ENCODE peak calls at places on chromosomes 3 and 15, in five cellular contexts. One of them, this sample, is unnamed.

GRCh38 chr3:193016437-193016887 is 98.8 kb upstream of the MB21D2 start:
- DNase-seq in CD8-positive, alpha-beta memory T cell: no peak
- DNase-seq in lung: no peak
- DNase-seq in mammary epithelial cell: peak; percentile 63
- DNase-seq in NCI-H1417 treated with DMSO at 0.1 percent for 48 hours: peak; percentile 36
- DNase-seq in this sample: peak; percentile 57

GRCh38 chr15:34855397-34855796 is 60.0 kb upstream of the ACTC1 start:
- DNase-seq in mammary epithelial cell: peak; percentile 56
- DNase-seq in CD8-positive, alpha-beta memory T cell: no peak
- DNase-seq in NCI-H1417 treated with DMSO at 0.1 percent for 48 hours: no peak
- DNase-seq in lung: no peak
- DNase-seq in this sample: no peak

GRCh38 chr15:60916032-60916673 is 312.9 kb downstream of the RORA start:
- DNase-seq in CD8-positive, alpha-beta memory T cell: no peak
- DNase-seq in NCI-H1417 treated with DMSO at 0.1 percent for 48 hours: no peak
- DNase-seq in lung: no peak
- DNase-seq in mammary epithelial cell: no peak
- DNase-seq in this sample: no peak

GRCh38 chr15:68578960-68579935 is at the start of gene CORO2B:
- DNase-seq in lung: no peak
- DNase-seq in NCI-H1417 treated with DMSO at 0.1 percent for 48 hours: no peak
- DNase-seq in mammary epithelial cell: peak; percentile 19
- DNase-seq in CD8-positive, alpha-beta memory T cell: no peak
- DNase-seq in this sample: no peak

GRCh38 chr15:89378699-89379422 is 44.2 kb upstream of the POLG start:
- DNase-seq in CD8-positive, alpha-beta memory T cell: no peak
- DNase-seq in mammary epithelial cell: no peak
- DNase-seq in lung: no peak
- DNase-seq in NCI-H1417 treated with DMSO at 0.1 percent for 48 hours: no peak
- DNase-seq in this sample: no peak

GRCh38 chr3:52606373-52607085 is 70.1 kb downstream of the UQCC5 start:
- DNase-seq in lung: peak; percentile 70
- DNase-seq in NCI-H1417 treated with DMSO at 0.1 percent for 48 hours: no peak
- DNase-seq in CD8-positive, alpha-beta memory T cell: no peak
- DNase-seq in mammary epithelial cell: peak; percentile 92
- DNase-seq in this sample: peak; percentile 53

GRCh38 chr3:31960793-31961431 is 20.1 kb downstream of the OSBPL10 start:
- DNase-seq in mammary epithelial cell: peak; percentile 69
- DNase-seq in CD8-positive, alpha-beta memory T cell: no peak
- DNase-seq in NCI-H1417 treated with DMSO at 0.1 percent for 48 hours: no peak
- DNase-seq in lung: no peak
- DNase-seq in this sample: no peak

GRCh38 chr15:36912311-36912712 is 188.0 kb downstream of the MEIS2 start:
- DNase-seq in CD8-positive, alpha-beta memory T cell: no peak
- DNase-seq in mammary epithelial cell: no peak
- DNase-seq in lung: no peak
- DNase-seq in NCI-H1417 treated with DMSO at 0.1 percent for 48 hours: no peak
- DNase-seq in this sample: no peak

GRCh38 chr15:73686781-73687256 is 2.6 kb downstream of the CD276 start:
- DNase-seq in lung: no peak
- DNase-seq in CD8-positive, alpha-beta memory T cell: no peak
- DNase-seq in mammary epithelial cell: peak; percentile 73
- DNase-seq in NCI-H1417 treated with DMSO at 0.1 percent for 48 hours: no peak
- DNase-seq in this sample: no peak

GRCh38 chr3:21779909-21780308 is 28.9 kb upstream of the ZNF385D start:
- DNase-seq in mammary epithelial cell: no peak
- DNase-seq in CD8-positive, alpha-beta memory T cell: no peak
- DNase-seq in lung: no peak
- DNase-seq in NCI-H1417 treated with DMSO at 0.1 percent for 48 hours: no peak
- DNase-seq in this sample: no peak

GRCh38 chr3:36560685-36561084 is 180.4 kb downstream of the STAC start:
- DNase-seq in NCI-H1417 treated with DMSO at 0.1 percent for 48 hours: no peak
- DNase-seq in lung: no peak
- DNase-seq in CD8-positive, alpha-beta memory T cell: no peak
- DNase-seq in mammary epithelial cell: no peak
- DNase-seq in this sample: no peak

GRCh38 chr15:74812533-74812932 is at the start of gene LMAN1L:
- DNase-seq in NCI-H1417 treated with DMSO at 0.1 percent for 48 hours: no peak
- DNase-seq in lung: no peak
- DNase-seq in mammary epithelial cell: no peak
- DNase-seq in CD8-positive, alpha-beta memory T cell: no peak
- DNase-seq in this sample: no peak

GRCh38 chr3:127754411-127755304 is 67.7 kb downstream of the MGLL start:
- DNase-seq in mammary epithelial cell: no peak
- DNase-seq in NCI-H1417 treated with DMSO at 0.1 percent for 48 hours: no peak
- DNase-seq in lung: no peak
- DNase-seq in CD8-positive, alpha-beta memory T cell: no peak
- DNase-seq in this sample: no peak

GRCh38 chr15:94080416-94080815 is 150.9 kb upstream of the MCTP2 start:
- DNase-seq in CD8-positive, alpha-beta memory T cell: no peak
- DNase-seq in mammary epithelial cell: peak; percentile 91
- DNase-seq in NCI-H1417 treated with DMSO at 0.1 percent for 48 hours: no peak
- DNase-seq in lung: no peak
- DNase-seq in this sample: no peak

GRCh38 chr3:53850895-53851294 is 4.5 kb downstream of the IL17RB start:
- DNase-seq in NCI-H1417 treated with DMSO at 0.1 percent for 48 hours: no peak
- DNase-seq in CD8-positive, alpha-beta memory T cell: no peak
- DNase-seq in mammary epithelial cell: no peak
- DNase-seq in lung: peak; percentile 51
- DNase-seq in this sample: peak; percentile 57

GRCh38 chr3:189304465-189305341 is 132.9 kb downstream of the TPRG1 start:
- DNase-seq in lung: peak; percentile 83
- DNase-seq in CD8-positive, alpha-beta memory T cell: no peak
- DNase-seq in NCI-H1417 treated with DMSO at 0.1 percent for 48 hours: peak; percentile 98
- DNase-seq in mammary epithelial cell: peak; percentile 90
- DNase-seq in this sample: peak; percentile 69

GRCh38 chr3:192187485-192188051 is 539.8 kb downstream of the FGF12 start:
- DNase-seq in mammary epithelial cell: no peak
- DNase-seq in NCI-H1417 treated with DMSO at 0.1 percent for 48 hours: no peak
- DNase-seq in CD8-positive, alpha-beta memory T cell: no peak
- DNase-seq in lung: no peak
- DNase-seq in this sample: no peak

GRCh38 chr3:44280077-44280476 is 38.4 kb downstream of the TOPAZ1 start:
- DNase-seq in NCI-H1417 treated with DMSO at 0.1 percent for 48 hours: no peak
- DNase-seq in lung: no peak
- DNase-seq in mammary epithelial cell: no peak
- DNase-seq in CD8-positive, alpha-beta memory T cell: no peak
- DNase-seq in this sample: no peak

GRCh38 chr15:80586141-80586540 is 109.0 kb upstream of the ABHD17C start:
- DNase-seq in NCI-H1417 treated with DMSO at 0.1 percent for 48 hours: no peak
- DNase-seq in lung: no peak
- DNase-seq in mammary epithelial cell: peak; percentile 72
- DNase-seq in CD8-positive, alpha-beta memory T cell: no peak
- DNase-seq in this sample: no peak

GRCh38 chr3:50552058-50552435 is 15.5 kb downstream of the C3orf18 start:
- DNase-seq in lung: no peak
- DNase-seq in NCI-H1417 treated with DMSO at 0.1 percent for 48 hours: no peak
- DNase-seq in mammary epithelial cell: no peak
- DNase-seq in CD8-positive, alpha-beta memory T cell: no peak
- DNase-seq in this sample: no peak

GRCh38 chr3:32620911-32621310 is 50.3 kb upstream of the DYNC1LI1 start:
- DNase-seq in CD8-positive, alpha-beta memory T cell: no peak
- DNase-seq in mammary epithelial cell: no peak
- DNase-seq in NCI-H1417 treated with DMSO at 0.1 percent for 48 hours: no peak
- DNase-seq in lung: no peak
- DNase-seq in this sample: no peak

GRCh38 chr3:62667714-62668113 is 207.5 kb downstream of the CADPS start:
- DNase-seq in lung: no peak
- DNase-seq in NCI-H1417 treated with DMSO at 0.1 percent for 48 hours: no peak
- DNase-seq in mammary epithelial cell: no peak
- DNase-seq in CD8-positive, alpha-beta memory T cell: no peak
- DNase-seq in this sample: no peak

GRCh38 chr3:70308760-70309159 is 3.7 kb downstream of the MDFIC2 start:
- DNase-seq in CD8-positive, alpha-beta memory T cell: no peak
- DNase-seq in lung: no peak
- DNase-seq in mammary epithelial cell: no peak
- DNase-seq in NCI-H1417 treated with DMSO at 0.1 percent for 48 hours: no peak
- DNase-seq in this sample: no peak

GRCh38 chr15:76439542-76439941 is 103.0 kb downstream of the ISL2 start:
- DNase-seq in CD8-positive, alpha-beta memory T cell: no peak
- DNase-seq in lung: peak; percentile 37
- DNase-seq in NCI-H1417 treated with DMSO at 0.1 percent for 48 hours: no peak
- DNase-seq in mammary epithelial cell: no peak
- DNase-seq in this sample: no peak

GRCh38 chr3:73451276-73451973 is 173.3 kb downstream of the PDZRN3 start:
- DNase-seq in lung: no peak
- DNase-seq in CD8-positive, alpha-beta memory T cell: no peak
- DNase-seq in mammary epithelial cell: no peak
- DNase-seq in NCI-H1417 treated with DMSO at 0.1 percent for 48 hours: no peak
- DNase-seq in this sample: no peak

GRCh38 chr15:76217029-76217866 is 94.0 kb downstream of the ETFA start:
- DNase-seq in mammary epithelial cell: peak; percentile 72
- DNase-seq in lung: no peak
- DNase-seq in CD8-positive, alpha-beta memory T cell: no peak
- DNase-seq in NCI-H1417 treated with DMSO at 0.1 percent for 48 hours: no peak
- DNase-seq in this sample: no peak

GRCh38 chr3:190183121-190183520 is 62.4 kb upstream of the P3H2 start:
- DNase-seq in NCI-H1417 treated with DMSO at 0.1 percent for 48 hours: no peak
- DNase-seq in lung: no peak
- DNase-seq in mammary epithelial cell: peak; percentile 92
- DNase-seq in CD8-positive, alpha-beta memory T cell: no peak
- DNase-seq in this sample: no peak

GRCh38 chr3:126523745-126524428 is at the start of gene CHST13:
- DNase-seq in NCI-H1417 treated with DMSO at 0.1 percent for 48 hours: no peak
- DNase-seq in CD8-positive, alpha-beta memory T cell: no peak
- DNase-seq in lung: no peak
- DNase-seq in mammary epithelial cell: peak; percentile 49
- DNase-seq in this sample: peak; percentile 30

GRCh38 chr3:9769426-9770275 is at the start of gene CAMK1:
- DNase-seq in NCI-H1417 treated with DMSO at 0.1 percent for 48 hours: no peak
- DNase-seq in mammary epithelial cell: peak; percentile 54
- DNase-seq in lung: peak; percentile 74
- DNase-seq in CD8-positive, alpha-beta memory T cell: peak; percentile 26
- DNase-seq in this sample: peak; percentile 82

GRCh38 chr3:110811050-110811449 is 260.6 kb upstream of the NECTIN3 start:
- DNase-seq in CD8-positive, alpha-beta memory T cell: no peak
- DNase-seq in mammary epithelial cell: no peak
- DNase-seq in NCI-H1417 treated with DMSO at 0.1 percent for 48 hours: no peak
- DNase-seq in lung: no peak
- DNase-seq in this sample: no peak

GRCh38 chr3:194103475-194103874 is 32.5 kb upstream of the HES1 start:
- DNase-seq in CD8-positive, alpha-beta memory T cell: no peak
- DNase-seq in lung: no peak
- DNase-seq in mammary epithelial cell: peak; percentile 17
- DNase-seq in NCI-H1417 treated with DMSO at 0.1 percent for 48 hours: no peak
- DNase-seq in this sample: no peak